ENCODE peak calls at places on chromosomes 12 and 14, in four cellular contexts. One of them, this sample, is unnamed.

GRCh38 chr14:100962494-100962893 is 59.0 kb upstream of the RTL1 start:
- DNase-seq in NB4: no peak
- DNase-seq in right lobe of liver: no peak
- DNase-seq in lower leg skin: no peak
- DNase-seq in this sample: no peak

GRCh38 chr14:65412881-65413738 is 580 bp downstream of the FUT8 start:
- DNase-seq in lower leg skin: peak
- DNase-seq in right lobe of liver: peak
- DNase-seq in NB4: peak
- DNase-seq in this sample: peak

GRCh38 chr14:50237448-50237847 is 6.1 kb upstream of the SOS2 start:
- DNase-seq in right lobe of liver: no peak
- DNase-seq in NB4: peak
- DNase-seq in lower leg skin: no peak
- DNase-seq in this sample: no peak

GRCh38 chr12:124391340-124392261 is 96.7 kb downstream of the RFLNA start:
- DNase-seq in NB4: peak
- DNase-seq in lower leg skin: no peak
- DNase-seq in right lobe of liver: peak
- DNase-seq in this sample: peak

GRCh38 chr12:62632521-62632920 is 165.9 kb downstream of the MON2 start:
- DNase-seq in NB4: peak
- DNase-seq in right lobe of liver: peak
- DNase-seq in lower leg skin: peak
- DNase-seq in this sample: peak

GRCh38 chr12:93860659-93861373 is 183.6 kb downstream of the CRADD start:
- DNase-seq in NB4: no peak
- DNase-seq in right lobe of liver: no peak
- DNase-seq in lower leg skin: no peak
- DNase-seq in this sample: no peak

GRCh38 chr14:89702151-89702936 is 252.2 kb downstream of the EFCAB11 start:
- DNase-seq in right lobe of liver: no peak
- DNase-seq in lower leg skin: peak
- DNase-seq in NB4: no peak
- DNase-seq in this sample: no peak

GRCh38 chr12:3553681-3554546 is 62.9 kb downstream of the PRMT8 start:
- DNase-seq in NB4: peak
- DNase-seq in lower leg skin: no peak
- DNase-seq in right lobe of liver: no peak
- DNase-seq in this sample: no peak

GRCh38 chr12:98758331-98758730 is 113.2 kb downstream of the APAF1 start:
- DNase-seq in NB4: no peak
- DNase-seq in right lobe of liver: no peak
- DNase-seq in lower leg skin: no peak
- DNase-seq in this sample: no peak

GRCh38 chr14:68952544-68953535 is 26.3 kb downstream of the ACTN1 start:
- DNase-seq in lower leg skin: no peak
- DNase-seq in NB4: no peak
- DNase-seq in right lobe of liver: no peak
- DNase-seq in this sample: no peak

GRCh38 chr14:39265032-39265431 is 31.3 kb downstream of the MIA2 start:
- DNase-seq in right lobe of liver: no peak
- DNase-seq in lower leg skin: no peak
- DNase-seq in NB4: peak
- DNase-seq in this sample: no peak

GRCh38 chr12:45348986-45349385 is 133.1 kb downstream of the ANO6 start:
- DNase-seq in lower leg skin: no peak
- DNase-seq in right lobe of liver: no peak
- DNase-seq in NB4: no peak
- DNase-seq in this sample: no peak

GRCh38 chr14:94376976-94377865 is 11.2 kb downstream of the SERPINA1 start:
- DNase-seq in NB4: no peak
- DNase-seq in lower leg skin: no peak
- DNase-seq in right lobe of liver: peak
- DNase-seq in this sample: no peak

GRCh38 chr12:46370380-46370734 is 2.2 kb downstream of the SLC38A2 start:
- DNase-seq in lower leg skin: no peak
- DNase-seq in NB4: no peak
- DNase-seq in right lobe of liver: no peak
- DNase-seq in this sample: no peak

GRCh38 chr14:88562831-88563686 is at the start of gene ZC3H14:
- DNase-seq in NB4: peak
- DNase-seq in lower leg skin: peak
- DNase-seq in right lobe of liver: peak
- DNase-seq in this sample: peak

GRCh38 chr14:90381999-90382451 is 14.8 kb upstream of the CALM1 start:
- DNase-seq in lower leg skin: peak
- DNase-seq in right lobe of liver: peak
- DNase-seq in NB4: no peak
- DNase-seq in this sample: no peak

DNA sequence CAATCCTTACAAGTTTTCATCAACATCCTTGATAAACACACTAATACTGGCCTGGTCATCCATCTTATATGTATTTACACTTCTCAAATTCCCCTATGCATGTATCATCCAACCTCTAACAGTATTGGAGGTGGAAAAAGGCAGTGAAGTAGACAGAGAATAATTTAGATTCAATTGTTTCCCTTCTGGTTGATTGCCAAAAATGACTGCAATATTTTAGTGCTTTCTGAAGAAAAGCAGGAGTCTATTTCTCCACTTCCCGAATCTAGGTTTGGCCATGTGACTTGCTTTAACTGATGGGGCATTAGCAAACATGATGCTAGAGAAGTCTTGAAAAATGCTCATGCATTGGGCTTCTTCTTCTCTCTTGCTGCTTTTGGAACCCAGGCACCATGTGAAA is 78.2 kb upstream of the METAP2 start:
- DNase-seq in right lobe of liver: no peak
- DNase-seq in lower leg skin: no peak
- DNase-seq in NB4: no peak
- DNase-seq in this sample: no peak
- TF ChIP-seq CTCF in right lobe of liver: no peak
- TF ChIP-seq CTCF in lower leg skin: no peak
- TF ChIP-seq CTCF in NB4: no peak
- TF ChIP-seq CTCF in this sample: no peak

GRCh38 chr12:104960464-104960863 is 2.4 kb upstream of the SLC41A2 start:
- DNase-seq in lower leg skin: no peak
- DNase-seq in NB4: no peak
- DNase-seq in right lobe of liver: no peak
- DNase-seq in this sample: no peak

GRCh38 chr12:104957388-104958008 is 592 bp downstream of the SLC41A2 start:
- DNase-seq in lower leg skin: no peak
- DNase-seq in right lobe of liver: peak
- DNase-seq in NB4: peak
- DNase-seq in this sample: no peak

GRCh38 chr12:104958946-104959841 is 1.1 kb upstream of the SLC41A2 start:
- DNase-seq in NB4: no peak
- DNase-seq in lower leg skin: no peak
- DNase-seq in right lobe of liver: peak
- DNase-seq in this sample: no peak

GRCh38 chr12:104956870-104957301 is 1.2 kb downstream of the SLC41A2 start:
- DNase-seq in right lobe of liver: no peak
- DNase-seq in lower leg skin: no peak
- DNase-seq in NB4: no peak
- DNase-seq in this sample: no peak

DNA sequence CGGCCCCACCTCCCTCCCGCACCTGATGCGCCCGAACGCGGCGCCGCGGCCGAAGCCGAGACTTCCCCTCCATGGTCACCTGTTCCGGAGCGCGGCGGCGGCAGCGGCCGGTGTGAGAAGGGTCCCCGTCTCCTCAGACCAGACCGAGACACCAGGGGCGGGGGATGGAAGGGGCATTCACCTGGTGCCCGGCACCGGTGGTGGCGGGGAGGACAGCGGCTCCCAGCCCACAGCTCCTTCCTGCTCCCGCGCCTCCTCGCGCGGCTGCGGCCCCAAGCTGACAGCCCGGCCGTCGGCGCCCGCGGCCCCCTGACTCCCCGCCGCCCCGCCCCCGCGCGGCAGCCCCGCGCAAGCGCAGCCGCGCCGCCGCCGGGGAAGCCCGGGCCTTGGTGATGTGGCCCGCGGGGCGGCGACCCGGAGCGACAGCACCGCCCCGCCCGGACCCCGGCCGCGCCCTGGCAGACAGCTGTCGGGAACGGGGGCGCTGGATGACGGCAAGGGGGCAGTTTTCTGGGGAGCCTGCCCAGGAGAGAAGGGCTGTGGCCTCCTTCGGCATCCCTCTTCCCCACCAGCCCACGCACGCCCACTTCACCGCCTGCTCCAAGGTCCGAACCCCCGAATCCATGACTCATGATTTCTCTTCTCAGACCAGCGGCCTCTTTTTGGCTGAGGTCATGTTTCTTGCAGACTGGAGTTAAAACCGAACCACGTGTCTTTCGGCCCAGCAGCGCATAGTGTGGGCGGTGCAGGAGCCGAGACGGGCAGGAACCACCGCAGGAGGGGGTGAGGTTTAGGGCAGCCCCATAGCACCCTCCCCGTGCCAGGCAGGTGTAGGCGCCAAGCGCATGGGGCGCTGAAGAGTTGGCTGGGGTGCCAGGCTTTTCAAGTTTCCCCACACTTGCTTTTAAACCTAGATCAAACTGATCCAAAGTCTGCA is at the start of gene SLC41A2:
- DNase-seq in lower leg skin: peak
- DNase-seq in right lobe of liver: peak
- DNase-seq in NB4: peak
- DNase-seq in this sample: peak
- TF ChIP-seq CTCF in lower leg skin: no peak
- TF ChIP-seq CTCF in right lobe of liver: peak
- TF ChIP-seq CTCF in NB4: no peak
- TF ChIP-seq CTCF in this sample: no peak

DNA sequence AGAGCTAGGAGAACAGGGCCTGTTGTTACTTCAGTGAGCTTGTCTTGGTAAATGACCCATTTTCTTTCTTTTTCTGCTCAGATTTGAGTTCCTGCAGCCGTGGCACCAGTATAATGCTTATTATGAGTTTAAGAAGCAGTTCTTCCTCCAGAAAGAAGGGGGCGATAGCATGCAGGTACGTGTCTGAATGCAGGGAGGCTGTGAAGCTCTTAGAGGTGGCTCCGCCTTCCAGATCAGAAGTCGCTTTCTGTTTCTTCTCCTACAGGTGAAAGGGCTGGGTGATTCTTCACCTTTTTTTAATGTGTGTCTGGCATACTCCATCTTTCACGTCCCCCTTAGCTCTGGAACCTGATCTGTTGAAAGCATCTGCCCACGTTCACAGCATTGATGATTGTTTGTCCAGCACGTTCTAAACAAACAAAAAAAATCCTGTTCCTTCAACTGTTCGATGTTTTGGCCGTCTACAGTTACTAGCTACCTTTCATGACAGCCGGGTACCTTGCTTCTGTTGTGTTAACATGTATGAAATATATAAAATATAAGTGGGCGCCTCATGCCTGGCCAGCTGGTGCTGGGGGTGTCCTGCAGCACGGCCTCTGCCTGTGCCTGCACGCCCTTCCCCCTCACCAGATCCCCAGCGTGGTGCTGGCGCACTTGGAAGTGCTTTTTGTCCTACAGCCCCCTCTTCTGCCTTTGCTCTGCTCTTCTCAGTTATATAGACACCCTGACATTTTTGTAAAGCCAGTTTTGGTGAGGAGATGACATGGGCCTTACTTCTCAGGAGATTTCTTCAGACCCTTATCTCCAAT is 44.6 kb downstream of the SFSWAP start:
- DNase-seq in lower leg skin: no peak
- DNase-seq in right lobe of liver: no peak
- DNase-seq in NB4: peak
- DNase-seq in this sample: peak
- TF ChIP-seq CTCF in lower leg skin: no peak
- TF ChIP-seq CTCF in right lobe of liver: peak
- TF ChIP-seq CTCF in NB4: peak
- TF ChIP-seq CTCF in this sample: peak

GRCh38 chr12:51183816-51184215 is 10.9 kb upstream of the TFCP2 start:
- DNase-seq in NB4: no peak
- DNase-seq in lower leg skin: no peak
- DNase-seq in right lobe of liver: no peak
- DNase-seq in this sample: no peak
- TF ChIP-seq CTCF in NB4: no peak
- TF ChIP-seq CTCF in lower leg skin: no peak
- TF ChIP-seq CTCF in right lobe of liver: no peak
- TF ChIP-seq CTCF in this sample: no peak

DNA sequence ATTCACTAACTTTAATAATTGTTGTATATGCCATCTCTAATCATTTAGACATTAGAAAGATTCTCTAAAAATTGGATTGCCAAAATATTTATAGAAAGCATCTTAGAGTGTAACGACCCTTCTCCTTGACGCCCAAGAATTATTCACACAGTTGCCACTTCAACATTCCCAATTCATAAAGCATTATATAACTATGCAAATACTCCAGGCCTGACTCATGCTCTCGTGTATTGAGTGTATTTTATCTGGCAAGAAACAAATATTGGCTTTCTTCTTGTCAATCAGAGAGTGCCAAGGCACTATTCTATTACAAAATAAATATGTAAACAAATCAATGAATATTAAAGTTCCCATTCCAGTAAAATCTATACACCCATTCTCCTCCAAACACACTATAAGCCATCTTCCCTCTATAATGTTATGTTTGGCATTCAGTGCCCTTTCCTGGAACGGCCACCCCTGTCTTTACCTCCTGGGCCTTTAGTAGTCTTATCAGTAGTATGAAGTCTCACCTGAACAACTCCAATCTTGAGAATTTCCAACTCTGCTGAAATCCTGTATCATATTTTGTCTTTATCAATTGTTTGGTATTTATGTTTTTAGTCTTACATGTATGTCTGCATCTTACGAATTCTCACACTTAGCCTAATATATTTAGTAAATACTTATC is 182.6 kb downstream of the PIK3C2G start:
- DNase-seq in lower leg skin: no peak
- DNase-seq in right lobe of liver: no peak
- DNase-seq in NB4: no peak
- DNase-seq in this sample: no peak
- TF ChIP-seq CTCF in lower leg skin: no peak
- TF ChIP-seq CTCF in right lobe of liver: no peak
- TF ChIP-seq CTCF in NB4: no peak
- TF ChIP-seq CTCF in this sample: no peak

DNA sequence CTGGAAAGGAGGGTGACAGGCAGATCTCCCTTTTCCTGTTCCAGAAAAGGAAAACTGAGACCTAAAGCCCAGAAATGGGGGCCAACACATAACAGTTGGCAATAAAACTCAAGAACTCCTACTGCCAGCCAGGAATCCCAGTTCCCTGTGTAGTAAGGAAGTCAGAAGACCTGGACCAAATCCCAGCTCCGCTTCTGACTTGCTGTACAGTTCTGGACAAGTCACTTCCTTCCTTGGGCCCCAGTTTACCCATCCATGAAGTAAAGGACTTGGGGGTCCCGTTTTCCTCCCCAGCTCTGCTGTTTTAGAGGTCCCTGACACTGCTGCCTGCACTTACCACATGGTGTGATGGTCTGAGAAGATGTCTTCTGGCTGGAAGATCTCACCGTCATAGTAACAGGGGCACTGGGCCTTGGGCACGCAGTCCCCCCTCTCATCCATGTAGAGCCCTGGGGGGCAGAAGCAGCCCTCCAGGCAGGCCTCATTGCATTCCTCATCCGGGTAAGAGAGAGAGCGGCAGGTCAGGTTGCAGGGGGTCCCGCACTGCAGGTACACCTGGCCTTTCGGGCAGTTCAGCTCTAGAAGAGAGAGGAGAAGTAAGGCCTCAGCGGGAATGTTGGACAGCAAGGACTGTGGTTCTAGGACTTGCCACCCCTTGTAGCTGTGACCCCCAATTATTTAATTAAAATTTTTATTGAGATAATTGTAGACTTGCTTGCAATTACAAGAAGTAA is 72.1 kb downstream of the VWF start:
- DNase-seq in NB4: no peak
- DNase-seq in right lobe of liver: peak
- DNase-seq in lower leg skin: no peak
- DNase-seq in this sample: no peak
- TF ChIP-seq CTCF in NB4: no peak
- TF ChIP-seq CTCF in right lobe of liver: no peak
- TF ChIP-seq CTCF in lower leg skin: no peak
- TF ChIP-seq CTCF in this sample: no peak

This sample was measured in GM20000.